ENCODE peak calls at places on chromosomes 3 and 15, in ten cellular contexts. X is endothelial cell, T is suprapubic skin, E is breast epithelium, Q is nephron progenitor cell, S is ascending aorta, D is A549, U is testis, I is type B pancreatic cell, F is fibroblast of the aortic adventitia. W is an unnamed sample.

GRCh38 chr15:60635507-60636352 is 156.8 kb upstream of the ICE2 start:
- DNase-seq in I (no peak), T (no peak), Q (no peak), S (no peak), F (no peak), D (no peak), X (no peak), U (no peak), E (no peak), W (peak; percentile 22)

GRCh38 chr15:30924353-30924752 is 20.6 kb downstream of the FAN1 start:
- DNase-seq in I (no peak), S (no peak), T (no peak), F (peak; percentile 15), D (no peak), E (no peak), X (no peak), U (no peak), Q (no peak), W (no peak)

GRCh38 chr15:77025941-77026411 is 31.1 kb downstream of the PSTPIP1 start:
- DNase-seq in X (no peak), F (no peak), E (peak; percentile 43), T (peak; percentile 44), I (peak; percentile 50), S (no peak), U (no peak), Q (no peak), D (no peak), W (no peak)

GRCh38 chr3:60992395-60992794 is 258.9 kb downstream of the FHIT start:
- DNase-seq in I (no peak), U (peak; percentile 21), D (no peak), Q (no peak), T (no peak), S (peak; percentile 14), F (no peak), X (no peak), E (no peak), W (no peak)

GRCh38 chr15:63196846-63197245 is 7.4 kb downstream of the RAB8B start:
- DNase-seq in D (no peak), S (no peak), X (no peak), U (no peak), I (no peak), Q (no peak), E (no peak), F (no peak), T (no peak), W (no peak)

GRCh38 chr3:160434071-160434470 is 15.5 kb downstream of the TRIM59 start:
- DNase-seq in T (no peak), D (no peak), S (no peak), X (no peak), Q (no peak), F (peak; percentile 84), U (no peak), I (no peak), E (no peak), W (no peak)

GRCh38 chr3:158430968-158431367 is 140.0 kb upstream of the MLF1 start:
- DNase-seq in X (no peak), Q (no peak), T (no peak), U (no peak), D (no peak), E (no peak), I (no peak), F (peak; percentile 53), S (no peak), W (no peak)

GRCh38 chr3:196868297-196868661 is 559 bp downstream of the SENP5 start:
- DNase-seq in Q (peak; percentile 56), X (peak; percentile 57), S (no peak), F (peak; percentile 12), I (no peak), D (no peak), E (no peak), U (peak; percentile 26), T (no peak), W (peak; percentile 12)

GRCh38 chr15:66253643-66254363 is at the start of gene MEGF11:
- DNase-seq in U (peak; percentile 26), Q (peak; percentile 61), I (no peak), T (no peak), X (peak; percentile 38), E (no peak), D (peak; percentile 42), F (peak; percentile 35), S (no peak), W (peak; percentile 37)

GRCh38 chr3:71510485-71510884 is 73.0 kb downstream of the FOXP1 start:
- DNase-seq in X (no peak), U (no peak), F (peak; percentile 75), T (no peak), S (no peak), Q (no peak), D (peak; percentile 46), E (no peak), I (no peak), W (no peak)

GRCh38 chr3:21174461-21174860 is 576.5 kb downstream of the ZNF385D start:
- DNase-seq in E (no peak), X (no peak), T (no peak), D (no peak), F (peak; percentile 84), S (no peak), I (no peak), Q (no peak), U (no peak), W (no peak)

GRCh38 chr3:21169858-21170257 is 581.2 kb downstream of the ZNF385D start:
- DNase-seq in F (no peak), T (no peak), U (no peak), E (no peak), X (no peak), Q (no peak), I (no peak), S (no peak), D (no peak), W (no peak)

DNA sequence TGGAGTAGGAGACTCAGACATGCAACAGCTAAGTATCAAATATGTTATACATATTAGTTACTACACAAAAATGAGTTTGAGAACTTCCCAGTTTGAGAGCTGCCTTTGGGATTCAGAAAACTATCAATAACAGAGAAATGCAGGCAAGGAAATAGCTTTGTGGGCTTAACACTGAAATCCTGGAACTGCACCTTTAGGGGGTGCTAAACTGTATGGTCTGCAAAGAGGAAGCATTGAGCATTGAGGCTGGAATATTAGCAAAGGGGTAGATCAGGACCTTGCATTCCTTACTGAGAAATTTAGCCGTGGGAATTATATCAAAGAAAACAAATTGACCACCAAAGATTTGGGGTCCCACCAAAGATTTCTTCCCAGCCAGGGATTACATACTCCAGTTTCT is 580.0 kb downstream of the ZNF385D start:
- DNase-seq in X (peak; percentile 43), D (peak; percentile 8), F (peak; percentile 6), Q (peak; percentile 10), T (no peak), S (no peak), I (no peak), E (no peak), U (peak; percentile 13), W (peak; percentile 27)
- TF ChIP-seq CTCF in X (peak; percentile 75), D (no peak), F (peak; percentile 42), Q (peak; percentile 43), T (no peak), S (no peak), I (peak; percentile 71), E (no peak), U (no peak), W (peak; percentile 27)

DNA sequence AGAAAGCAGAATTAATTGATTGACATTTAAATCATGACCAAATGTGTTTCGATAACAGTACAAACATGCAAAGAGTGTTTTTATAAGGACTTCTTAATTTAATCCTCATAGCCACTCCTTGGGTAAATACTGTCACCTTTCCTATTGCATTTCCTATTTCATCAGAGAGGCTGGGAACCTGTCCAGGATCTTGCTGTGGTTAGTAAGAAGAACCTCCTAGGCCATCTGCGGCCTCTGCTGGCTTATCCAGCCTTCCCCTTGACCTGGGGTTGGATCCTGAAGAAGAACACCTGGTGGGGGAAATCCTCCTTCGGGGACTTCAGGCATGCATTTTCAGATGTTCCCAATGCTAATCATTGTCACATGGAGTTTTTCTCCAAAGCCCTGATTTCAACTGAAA is 25.5 kb downstream of the GLDN start:
- DNase-seq in I (no peak), D (peak; percentile 82), S (no peak), Q (no peak), T (no peak), F (peak; percentile 95), X (no peak), E (no peak), U (peak; percentile 79), W (peak; percentile 36)
- TF ChIP-seq CTCF in I (no peak), D (no peak), S (no peak), Q (no peak), T (no peak), F (peak; percentile 24), X (no peak), E (no peak), U (no peak), W (no peak)

DNA sequence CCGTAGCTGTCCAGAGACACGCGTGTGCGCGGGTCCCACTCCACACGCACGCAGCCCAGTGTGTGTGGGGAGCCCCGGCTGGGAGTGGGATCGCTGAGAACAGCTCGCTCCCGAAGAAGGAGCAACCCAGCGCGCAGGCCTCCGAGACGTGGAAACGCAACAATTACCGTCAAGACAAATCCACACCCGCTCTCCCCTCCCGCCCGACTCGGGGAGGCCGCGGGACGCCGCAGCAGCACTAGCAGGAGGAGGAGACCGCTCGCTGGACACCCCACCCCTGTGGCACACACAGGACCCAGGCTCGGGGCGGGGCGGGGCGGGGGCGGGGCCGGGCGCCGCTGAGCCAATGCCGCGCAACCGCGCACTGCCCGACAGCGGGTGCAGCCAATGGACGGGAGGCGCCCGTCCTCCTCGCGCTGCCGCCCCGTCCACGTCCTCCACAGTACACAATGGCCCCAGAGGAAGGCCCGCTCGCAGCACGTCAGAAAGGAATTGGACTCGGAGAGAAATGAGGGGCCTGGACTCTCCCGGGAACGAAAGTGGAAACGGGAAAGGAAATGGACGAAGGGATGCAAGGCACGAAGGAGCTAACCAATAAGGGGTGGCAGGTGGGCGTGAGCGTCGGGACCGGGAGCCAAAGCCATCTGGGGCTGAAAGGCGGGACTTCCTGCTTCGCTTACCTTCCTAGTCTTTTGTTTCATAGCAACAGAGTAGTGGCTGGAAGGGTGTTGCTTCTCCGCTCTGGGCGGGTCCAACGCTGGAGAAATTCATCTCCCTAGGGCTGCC is at the start of gene CBLB:
- DNase-seq in I (peak; percentile 87), X (peak; percentile 84), T (peak; percentile 95), Q (peak; percentile 84), F (peak; percentile 99), E (peak; percentile 88), D (peak; percentile 92), U (peak; percentile 96), S (peak; percentile 84), W (peak; percentile 84)
- TF ChIP-seq CTCF in I (no peak), X (no peak), T (no peak), Q (no peak), F (no peak), E (no peak), D (no peak), U (no peak), S (no peak), W (no peak)

DNA sequence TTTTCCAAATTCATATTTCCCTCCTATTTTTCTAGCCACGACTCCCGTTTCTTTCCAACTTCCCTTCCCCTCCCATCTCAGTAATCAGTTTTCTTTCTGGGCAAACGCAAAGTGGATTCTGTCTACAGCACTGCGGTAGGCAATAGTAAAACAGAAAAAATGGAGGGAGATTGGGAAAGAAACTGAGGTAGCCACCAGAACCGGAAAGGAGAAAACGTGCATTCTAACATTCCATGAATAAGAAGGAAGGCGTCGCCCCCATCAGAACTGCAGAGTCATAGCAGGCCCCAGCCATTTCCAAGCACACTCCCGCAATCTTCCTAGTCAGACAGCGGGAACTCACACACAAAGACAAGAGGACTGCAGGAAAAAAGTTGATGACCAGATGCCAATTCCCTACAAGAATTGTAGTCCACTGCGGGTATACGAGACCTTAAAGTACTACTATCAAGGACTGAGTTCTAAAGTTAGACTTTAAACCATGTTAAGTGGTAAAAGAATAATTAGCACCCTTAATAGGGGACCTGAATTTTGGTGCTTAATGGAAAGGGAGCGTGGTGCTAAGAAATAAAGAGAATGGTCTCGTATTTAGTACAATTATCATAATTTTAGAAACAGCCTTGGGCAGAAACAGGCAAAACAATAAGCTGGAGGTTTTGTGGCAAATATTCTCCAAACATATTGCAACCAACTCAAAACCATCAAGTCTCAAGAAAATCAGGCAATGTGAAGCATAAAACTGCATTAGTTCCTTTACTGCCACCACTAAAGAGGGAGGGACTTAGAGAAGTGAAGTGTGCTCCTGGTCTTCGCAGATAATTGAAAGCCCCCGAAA is 1.4 kb downstream of the PFN2 start:
- DNase-seq in X (peak; percentile 55), Q (peak; percentile 52), I (no peak), D (peak; percentile 89), F (peak; percentile 90), S (no peak), U (peak; percentile 79), E (no peak), T (peak; percentile 75), W (peak; percentile 72)
- TF ChIP-seq CTCF in X (no peak), Q (no peak), I (peak; percentile 13), D (no peak), F (peak; percentile 15), S (peak; percentile 14), U (no peak), E (no peak), T (no peak), W (no peak)

W was measured in Calu3.